ENCODE peak calls at places on chromosomes 5 and 9, in seven cellular contexts. M is HCT116, K is spleen, R is adrenal gland, V is body of pancreas, J is upper lobe of left lung, Q is A549. I is an unnamed sample. For H3K4me1, the result is how much of the 10 kb centered on the place peaks cover.

GRCh38 chr5:54704825-54705224 is 187.3 kb downstream of the SNX18 start:
- DNase-seq in M (no peak), K (no peak), R (no peak), V (no peak), J (no peak), Q (no peak), I (no peak)

GRCh38 chr5:129915415-129915814 is 11.2 kb downstream of the CHSY3 start:
- DNase-seq in M (no peak), K (no peak), R (no peak), V (no peak), J (no peak), Q (no peak), I (no peak)

GRCh38 chr9:137240841-137241489 is at the start of gene TUBB4B:
- DNase-seq in M (peak), K (peak), R (peak), V (peak), J (peak), Q (peak), I (peak)

GRCh38 chr9:35906923-35907699 is 1.1 kb downstream of the HRCT1 start:
- DNase-seq in M (no peak), K (no peak), R (no peak), V (peak), J (peak), Q (peak), I (peak)

GRCh38 chr9:115234094-115234493 is 116.1 kb upstream of the TNC start:
- DNase-seq in M (peak), K (no peak), R (no peak), V (no peak), J (peak), Q (peak), I (no peak)

GRCh38 chr5:74953961-74954720 is 88.0 kb upstream of the FAM169A start:
- DNase-seq in M (no peak), K (no peak), R (no peak), V (no peak), J (no peak), Q (no peak), I (no peak)

GRCh38 chr5:96159076-96159475 is 197.4 kb upstream of the ELL2 start:
- DNase-seq in M (no peak), K (no peak), R (no peak), V (no peak), J (no peak), Q (no peak), I (no peak)

GRCh38 chr5:147578228-147579024 is 68.6 kb upstream of the DPYSL3 start:
- DNase-seq in M (peak), K (no peak), R (peak), V (peak), J (no peak), Q (peak), I (no peak)

GRCh38 chr9:106625259-106625789 is 237.6 kb upstream of the ZNF462 start:
- DNase-seq in M (no peak), K (no peak), R (no peak), V (no peak), J (no peak), Q (no peak), I (no peak)

GRCh38 chr5:173890195-173890951 is 2.2 kb downstream of the CPEB4 start:
- DNase-seq in M (no peak), K (no peak), R (peak), V (no peak), J (peak), Q (peak), I (peak)

GRCh38 chr5:72837524-72838096 is 21.1 kb downstream of the TNPO1 start:
- DNase-seq in M (no peak), K (no peak), R (no peak), V (no peak), J (no peak), Q (peak), I (no peak)

GRCh38 chr9:134436926-134437325 is 110.7 kb downstream of the RXRA start:
- DNase-seq in M (no peak), K (no peak), R (no peak), V (no peak), J (no peak), Q (no peak), I (peak)

GRCh38 chr9:86723351-86723750 is 224.0 kb downstream of the GAS1 start:
- DNase-seq in M (no peak), K (no peak), R (no peak), V (no peak), J (no peak), Q (no peak), I (no peak)

GRCh38 chr5:96896806-96897205 is 20.5 kb downstream of the ERAP2 start:
- DNase-seq in M (no peak), K (peak), R (no peak), V (no peak), J (no peak), Q (no peak), I (no peak)

GRCh38 chr5:171387970-171388815 is 544 bp downstream of the NPM1 start:
- DNase-seq in M (no peak), K (peak), R (peak), V (peak), J (peak), Q (peak), I (peak)

GRCh38 chr9:88544245-88544644 is 9.3 kb downstream of the NXNL2 start:
- DNase-seq in M (no peak), K (no peak), R (no peak), V (no peak), J (no peak), Q (peak), I (no peak)

GRCh38 chr5:171979606-171980005 is 26.8 kb downstream of the FBXW11 start:
- DNase-seq in M (no peak), K (no peak), R (no peak), V (no peak), J (no peak), Q (no peak), I (no peak)

GRCh38 chr5:143405063-143405746 is 1.7 kb upstream of the NR3C1 start:
- DNase-seq in M (no peak), K (peak), R (peak), V (peak), J (peak), Q (peak), I (peak)

GRCh38 chr9:107932601-107933000 is 443.0 kb upstream of the KLF4 start:
- DNase-seq in M (no peak), K (no peak), R (no peak), V (no peak), J (no peak), Q (no peak), I (no peak)

GRCh38 chr9:136829981-136830885 is 12.0 kb upstream of the AJM1 start:
- DNase-seq in M (no peak), K (peak), R (peak), V (peak), J (no peak), Q (no peak), I (peak)

GRCh38 chr5:75611324-75612210 is at the start of gene ANKDD1B:
- DNase-seq in M (no peak), K (peak), R (peak), V (peak), J (peak), Q (peak), I (peak)

GRCh38 chr5:103066346-103066745 is 53.6 kb downstream of the GIN1 start:
- DNase-seq in M (no peak), K (no peak), R (no peak), V (no peak), J (no peak), Q (no peak), I (no peak)

GRCh38 chr9:112496074-112496722 is 9.6 kb downstream of the KIAA1958 start:
- DNase-seq in M (no peak), K (no peak), R (no peak), V (no peak), J (no peak), Q (no peak), I (no peak)

GRCh38 chr9:1837453-1838084 is 177.6 kb upstream of the SMARCA2 start:
- DNase-seq in M (no peak), K (no peak), R (no peak), V (peak), J (no peak), Q (peak), I (no peak)

GRCh38 chr5:142661143-142661542 is 24.7 kb downstream of the FGF1 start:
- DNase-seq in M (no peak), K (no peak), R (no peak), V (no peak), J (no peak), Q (no peak), I (no peak)

GRCh38 chr5:179777909-179778308 is 15.9 kb upstream of the LTC4S start:
- DNase-seq in M (no peak), K (peak), R (peak), V (no peak), J (no peak), Q (no peak), I (no peak)

GRCh38 chr9:129863059-129863690 is 27.9 kb downstream of the USP20 start:
- DNase-seq in M (no peak), K (peak), R (no peak), V (peak), J (peak), Q (no peak), I (no peak)

GRCh38 chr5:2096827-2097226 is 214.1 kb upstream of the IRX4 start:
- DNase-seq in M (no peak), K (no peak), R (no peak), V (no peak), J (no peak), Q (no peak), I (no peak)
- TF ChIP-seq CTCF in M (no peak), K (no peak), R (no peak), V (no peak), J (no peak), Q (no peak), I (no peak)

GRCh38 chr5:116572375-116573278 is 2.0 kb downstream of the SEMA6A start:
- DNase-seq in M (no peak), K (peak), R (peak), V (peak), J (no peak), Q (peak), I (peak)

GRCh38 chr5:116575635-116576042 is 1.0 kb upstream of the SEMA6A start:
- DNase-seq in M (no peak), K (peak), R (peak), V (peak), J (no peak), Q (no peak), I (peak)

GRCh38 chr5:116573279-116573616 is 1.4 kb downstream of the SEMA6A start:
- DNase-seq in M (no peak), K (peak), R (peak), V (peak), J (no peak), Q (peak), I (no peak)

GRCh38 chr5:116574682-116575634 is at the start of gene SEMA6A:
- DNase-seq in M (peak), K (peak), R (peak), V (peak), J (peak), Q (peak), I (peak)

GRCh38 chr5:116573617-116574431 is 799 bp downstream of the SEMA6A start:
- DNase-seq in M (no peak), K (peak), R (peak), V (peak), J (no peak), Q (peak), I (peak)
- H3K4me1 ChIP-seq in M (under half), K (under half), R (under half), V (under half), J (under half), Q (under half), I (under half)

DNA sequence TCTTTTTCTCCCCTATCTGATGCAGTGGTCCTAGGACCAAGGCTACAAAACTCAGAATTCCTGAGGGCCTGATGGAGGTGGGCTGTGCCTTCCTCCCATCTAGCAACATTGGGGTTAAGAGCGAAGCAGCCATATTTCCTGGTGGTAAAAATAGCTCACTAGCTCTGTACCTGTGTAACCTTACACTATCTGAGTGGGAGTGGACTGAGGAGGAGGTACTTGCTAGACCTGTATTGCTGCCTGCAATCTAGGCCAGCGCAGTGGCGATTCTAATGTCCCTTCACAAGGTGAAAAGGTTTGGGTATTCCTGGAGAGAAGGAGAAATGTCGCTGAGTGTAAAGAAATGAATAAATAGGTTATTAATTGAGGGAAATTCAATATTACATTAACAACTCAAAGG is 80.2 kb upstream of the LIFR start:
- DNase-seq in M (peak), K (no peak), R (no peak), V (peak), J (peak), Q (no peak), I (no peak)
- TF ChIP-seq POLR2A in M (no peak), K (no peak), R (no peak), V (peak), J (no peak), Q (no peak), I (no peak)

GRCh38 chr9:131627846-131628820 is 82.8 kb downstream of the PRRT1B start:
- DNase-seq in M (no peak), K (peak), R (peak), V (peak), J (peak), Q (no peak), I (no peak)

GRCh38 chr9:131629827-131630205 is 84.5 kb downstream of the PRRT1B start:
- DNase-seq in M (no peak), K (no peak), R (peak), V (no peak), J (no peak), Q (no peak), I (no peak)

GRCh38 chr9:131631254-131631653 is 85.9 kb downstream of the PRRT1B start:
- DNase-seq in M (no peak), K (no peak), R (no peak), V (no peak), J (no peak), Q (no peak), I (no peak)

GRCh38 chr9:131628821-131629197 is 83.5 kb downstream of the PRRT1B start:
- DNase-seq in M (no peak), K (no peak), R (no peak), V (no peak), J (no peak), Q (no peak), I (no peak)

GRCh38 chr9:131630206-131630831 is 85.0 kb downstream of the PRRT1B start:
- DNase-seq in M (no peak), K (no peak), R (no peak), V (peak), J (no peak), Q (no peak), I (no peak)
- TF ChIP-seq CTCF in M (no peak), K (no peak), R (no peak), V (no peak), J (no peak), Q (no peak), I (no peak)

GRCh38 chr5:140222416-140222815 is 47.4 kb downstream of the CYSTM1 start:
- DNase-seq in M (no peak), K (no peak), R (no peak), V (no peak), J (no peak), Q (no peak), I (no peak)

GRCh38 chr5:140225396-140225795 is 50.4 kb downstream of the CYSTM1 start:
- DNase-seq in M (no peak), K (no peak), R (no peak), V (no peak), J (no peak), Q (no peak), I (no peak)

GRCh38 chr5:140221697-140222223 is 46.8 kb downstream of the CYSTM1 start:
- DNase-seq in M (peak), K (no peak), R (peak), V (no peak), J (peak), Q (peak), I (no peak)

GRCh38 chr5:140224658-140225057 is 49.7 kb downstream of the CYSTM1 start:
- DNase-seq in M (no peak), K (no peak), R (no peak), V (no peak), J (no peak), Q (no peak), I (no peak)

GRCh38 chr5:140223567-140223966 is 48.6 kb downstream of the CYSTM1 start:
- DNase-seq in M (no peak), K (no peak), R (no peak), V (no peak), J (no peak), Q (no peak), I (no peak)
- H3K4me1 ChIP-seq in M (half or more), K (under half), R (under half), V (half or more), J (under half), Q (under half), I (under half)

GRCh38 chr5:140707812-140708211 is 7.6 kb downstream of the ZMAT2 start:
- DNase-seq in M (no peak), K (no peak), R (no peak), V (no peak), J (no peak), Q (no peak), I (no peak)

GRCh38 chr5:140713562-140714094 is 13.4 kb downstream of the ZMAT2 start:
- DNase-seq in M (no peak), K (no peak), R (no peak), V (no peak), J (no peak), Q (no peak), I (no peak)

GRCh38 chr5:140711794-140712193 is 11.5 kb downstream of the ZMAT2 start:
- DNase-seq in M (no peak), K (no peak), R (no peak), V (no peak), J (no peak), Q (no peak), I (no peak)

DNA sequence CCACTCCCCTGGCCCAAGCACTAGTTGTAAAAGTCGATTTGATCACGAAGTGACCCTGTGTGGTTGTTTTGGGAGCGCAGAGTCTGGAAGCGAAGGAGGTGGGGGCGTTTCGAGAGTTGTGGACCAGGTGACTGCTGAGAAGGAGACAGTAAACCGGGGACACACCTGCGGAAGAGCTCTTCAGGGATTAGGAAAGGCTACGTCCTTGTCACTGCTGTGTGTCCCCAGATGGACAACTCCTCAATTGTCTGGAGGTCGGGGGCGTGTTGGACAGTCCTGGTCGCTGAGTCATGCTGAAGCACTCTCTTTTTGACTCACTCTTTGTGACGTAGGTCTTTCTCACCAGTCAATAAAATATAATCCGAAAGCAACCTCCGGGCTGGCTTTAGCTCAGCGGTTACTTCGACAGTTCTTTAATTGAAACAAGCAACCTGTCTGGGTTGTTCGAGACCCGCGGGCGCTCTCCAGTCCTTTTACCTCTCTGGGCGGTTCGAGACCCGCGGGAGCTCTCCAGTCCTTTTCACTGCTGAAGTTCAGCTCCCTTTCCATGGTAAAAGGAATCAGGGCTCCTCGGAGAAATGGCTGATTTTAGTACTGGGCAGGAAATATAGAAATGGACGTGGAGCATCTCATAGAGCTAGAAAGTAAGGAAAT is 10.8 kb downstream of the ZMAT2 start:
- DNase-seq in M (peak), K (peak), R (peak), V (peak), J (peak), Q (peak), I (peak)
- TF ChIP-seq POLR2A in M (no peak), K (no peak), R (no peak), V (peak), J (peak), Q (peak), I (peak)